ENCODE peak calls at places on chromosomes 7 and 10, in five cellular contexts. Z is glutamatergic neuron, U is WTC11, H is heart right ventricle, L is B cell. V is an unnamed sample.

GRCh38 chr7:140230517-140230861 is 53.7 kb upstream of the KDM7A start:
- DNase-seq in Z (peak; percentile 34), U (no peak), H (peak; percentile 65), L (peak; percentile 88), V (peak; percentile 84)

GRCh38 chr7:93890041-93890463 is 501 bp downstream of the TFPI2 start:
- DNase-seq in Z (peak; percentile 48), U (peak; percentile 68), H (peak; percentile 17), L (peak; percentile 24), V (peak; percentile 20)

GRCh38 chr7:50164552-50165220 is 71.6 kb upstream of the ZPBP start:
- DNase-seq in Z (no peak), U (no peak), H (no peak), L (no peak), V (peak; percentile 25)

GRCh38 chr7:7534031-7534430 is 1.6 kb downstream of the COL28A1 start:
- DNase-seq in Z (no peak), U (no peak), H (no peak), L (no peak), V (no peak)

GRCh38 chr7:116463956-116464355 is 35.6 kb upstream of the CAV2 start:
- DNase-seq in Z (no peak), U (no peak), H (no peak), L (no peak), V (no peak)

GRCh38 chr10:52308251-52309031 is 5.6 kb upstream of the DKK1 start:
- DNase-seq in Z (peak; percentile 68), U (peak; percentile 69), H (peak; percentile 46), L (peak; percentile 66), V (peak; percentile 51)

GRCh38 chr10:69677914-69678654 is 48.0 kb downstream of the FAM241B start:
- DNase-seq in Z (no peak), U (no peak), H (no peak), L (no peak), V (no peak)

GRCh38 chr7:16471933-16472332 is 6.4 kb upstream of the SOSTDC1 start:
- DNase-seq in Z (no peak), U (no peak), H (no peak), L (no peak), V (no peak)

GRCh38 chr7:32957326-32958045 is at the start of gene FKBP9:
- DNase-seq in Z (peak; percentile 92), U (peak; percentile 84), H (peak; percentile 95), L (peak; percentile 51), V (peak; percentile 19)

GRCh38 chr7:76310102-76310957 is 7.9 kb downstream of the HSPB1 start:
- DNase-seq in Z (peak; percentile 40), U (no peak), H (no peak), L (no peak), V (no peak)

GRCh38 chr10:61655335-61655851 is 7.3 kb upstream of the CABCOCO1 start:
- DNase-seq in Z (no peak), U (no peak), H (no peak), L (no peak), V (no peak)

GRCh38 chr7:51141451-51141971 is 175.1 kb downstream of the COBL start:
- DNase-seq in Z (no peak), U (no peak), H (no peak), L (no peak), V (peak; percentile 16)

GRCh38 chr10:93821051-93821772 is 63.5 kb downstream of the LGI1 start:
- DNase-seq in Z (no peak), U (no peak), H (no peak), L (no peak), V (no peak)

GRCh38 chr7:108452707-108453106 is 3.5 kb downstream of the NRCAM start:
- DNase-seq in Z (no peak), U (no peak), H (no peak), L (peak; percentile 48), V (peak; percentile 32)

GRCh38 chr10:102504179-102504975 is 605 bp downstream of the SUFU start:
- DNase-seq in Z (peak; percentile 59), U (peak; percentile 76), H (peak; percentile 37), L (no peak), V (peak; percentile 42)

GRCh38 chr10:30862486-30862885 is 169.2 kb downstream of the ZNF438 start:
- DNase-seq in Z (no peak), U (no peak), H (no peak), L (no peak), V (no peak)

GRCh38 chr10:21372651-21373410 is 152.7 kb downstream of the SKIDA1 start:
- DNase-seq in Z (no peak), U (no peak), H (no peak), L (no peak), V (peak; percentile 57)

GRCh38 chr10:82492647-82493046 is 617.7 kb downstream of the NRG3 start:
- DNase-seq in Z (no peak), U (no peak), H (no peak), L (no peak), V (no peak)

GRCh38 chr7:78601728-78602127 is 803.2 kb downstream of the PHTF2 start:
- DNase-seq in Z (no peak), U (no peak), H (no peak), L (no peak), V (no peak)

GRCh38 chr7:132130497-132130896 is 445.8 kb downstream of the PLXNA4 start:
- DNase-seq in Z (no peak), U (no peak), H (no peak), L (no peak), V (peak; percentile 6)

GRCh38 chr10:124450010-124450782 is at the start of gene NKX1-2:
- DNase-seq in Z (peak; percentile 46), U (peak; percentile 81), H (no peak), L (peak; percentile 37), V (no peak)

GRCh38 chr7:140316165-140316661 is 82.1 kb downstream of the SLC37A3 start:
- DNase-seq in Z (no peak), U (no peak), H (peak; percentile 40), L (no peak), V (peak; percentile 36)

GRCh38 chr10:132836832-132837540 is 51.0 kb upstream of the NKX6-2 start:
- DNase-seq in Z (peak; percentile 62), U (peak; percentile 61), H (no peak), L (peak; percentile 71), V (peak; percentile 51)

GRCh38 chr10:78429994-78430393 is 396.3 kb downstream of the RPS24 start:
- DNase-seq in Z (no peak), U (no peak), H (no peak), L (no peak), V (no peak)

GRCh38 chr7:55386541-55386940 is 21.4 kb downstream of the LANCL2 start:
- DNase-seq in Z (no peak), U (no peak), H (no peak), L (no peak), V (no peak)

GRCh38 chr7:128869138-128869943 is 6.7 kb downstream of the ATP6V1F start:
- DNase-seq in Z (peak; percentile 71), U (peak; percentile 62), H (peak; percentile 62), L (peak; percentile 64), V (peak; percentile 52)

GRCh38 chr7:56537952-56538351 is 421.7 kb upstream of the NUPR2 start:
- DNase-seq in Z (no peak), U (no peak), H (no peak), L (no peak), V (no peak)

GRCh38 chr10:46539596-46540411 is 16.7 kb downstream of the GPRIN2 start:
- DNase-seq in Z (peak; percentile 4), U (peak; percentile 5), H (no peak), L (no peak), V (peak; percentile 1)

DNA sequence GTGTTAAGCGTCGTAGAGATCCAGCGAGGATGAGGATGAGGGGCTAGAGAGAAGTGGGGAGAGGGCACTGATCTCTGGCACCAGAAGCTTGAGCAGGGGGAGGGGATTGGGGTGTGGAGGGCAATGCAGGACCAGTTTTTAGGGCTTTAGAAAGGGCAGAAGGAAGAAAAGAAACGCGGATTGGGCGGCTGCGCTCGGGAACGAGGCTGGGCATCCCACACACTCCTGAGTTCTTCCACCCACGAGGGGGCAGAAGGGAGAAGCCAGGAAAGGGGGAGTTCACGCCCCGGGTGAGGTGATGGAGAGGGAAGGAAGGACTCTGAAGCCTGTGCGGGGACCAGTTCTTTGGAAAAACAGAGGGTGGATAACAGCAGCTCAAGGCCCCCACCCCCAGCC is 6.1 kb upstream of the VGF start:
- DNase-seq in Z (no peak), U (no peak), H (no peak), L (no peak), V (no peak)
- TF ChIP-seq CTCF in Z (no peak), U (no peak), H (no peak), L (no peak), V (no peak)

GRCh38 chr7:112749775-112750174 is 40.4 kb downstream of the TMEM168 start:
- DNase-seq in Z (no peak), U (no peak), H (no peak), L (no peak), V (no peak)
- TF ChIP-seq CTCF in Z (no peak), U (no peak), H (no peak), L (no peak), V (no peak)

GRCh38 chr10:122551450-122551849 is 9.1 kb upstream of the DMBT1 start:
- DNase-seq in Z (no peak), U (no peak), H (peak; percentile 16), L (no peak), V (peak; percentile 79)
- TF ChIP-seq CTCF in Z (no peak), U (no peak), H (no peak), L (no peak), V (no peak)

DNA sequence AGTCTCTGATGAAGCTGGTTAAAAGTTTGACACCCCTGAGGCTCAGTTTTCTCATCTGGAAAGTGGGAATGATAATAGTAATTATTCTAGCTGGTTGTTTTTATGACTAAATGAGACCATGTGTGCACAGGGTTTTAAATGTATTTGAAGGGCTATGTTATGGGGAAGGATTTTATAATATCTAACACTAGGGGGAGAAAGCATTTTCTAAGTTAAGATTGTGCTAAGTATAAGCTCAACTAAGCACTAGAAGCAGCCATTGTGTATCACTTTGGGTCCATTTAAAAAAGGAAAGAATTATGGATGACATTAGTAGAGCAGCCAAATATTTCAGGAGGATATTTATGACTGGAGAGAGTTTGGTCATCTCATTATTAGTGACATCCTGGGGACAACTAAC is 49.5 kb upstream of the CREB5 start:
- DNase-seq in Z (no peak), U (no peak), H (no peak), L (no peak), V (no peak)
- TF ChIP-seq CTCF in Z (peak; percentile 36), U (no peak), H (no peak), L (peak; percentile 22), V (peak; percentile 13)

V was measured in activated CD8-positive, alpha-beta T cell treated with anti-CD3 and anti-CD28 coated beads for 36 hours.